ENCODE peak calls at places on chromosome 1, in eight cellular contexts. S is IMR-90, H is K562, W is HCT116, M is SK-N-SH, F is A549, C is GM12878, K is H1. A is an unnamed sample.

GRCh38 chr1:50427086-50427817 is 4.0 kb upstream of the DMRTA2 start:
- DNase-seq in H (no peak), W (no peak), F (no peak), K (no peak), C (no peak), M (peak; percentile 58), S (no peak), A (no peak)

GRCh38 chr1:42736152-42736551 is 3.9 kb downstream of the CLDN19 start:
- DNase-seq in F (peak; percentile 40), M (peak; percentile 62), C (no peak), H (peak; percentile 69), K (no peak), W (no peak), S (no peak), A (peak; percentile 25)

GRCh38 chr1:86156571-86157455 is at the start of gene COL24A1:
- DNase-seq in K (no peak), S (peak; percentile 83), M (peak; percentile 58), W (no peak), H (peak; percentile 14), F (no peak), C (no peak), A (no peak)

GRCh38 chr1:90616395-90616794 is 100.7 kb downstream of the BARHL2 start:
- DNase-seq in M (peak; percentile 8), K (peak; percentile 25), C (no peak), F (no peak), W (peak; percentile 18), S (no peak), H (peak; percentile 72), A (peak; percentile 14)

GRCh38 chr1:218874313-218874712 is 299.4 kb upstream of the LYPLAL1 start:
- DNase-seq in C (no peak), K (no peak), W (no peak), F (no peak), H (no peak), S (peak; percentile 94), M (no peak), A (peak; percentile 39)

GRCh38 chr1:167612986-167613385 is 17.0 kb upstream of the RCSD1 start:
- DNase-seq in S (no peak), W (no peak), H (no peak), F (no peak), C (no peak), M (no peak), K (no peak), A (no peak)

GRCh38 chr1:15849775-15850449 is 2.4 kb downstream of the SPEN start:
- DNase-seq in C (no peak), F (peak; percentile 33), S (peak; percentile 60), H (peak; percentile 92), W (peak; percentile 35), M (peak; percentile 71), K (no peak), A (peak; percentile 65)

GRCh38 chr1:76336951-76337371 is 262.4 kb downstream of the ST6GALNAC3 start:
- DNase-seq in S (peak; percentile 84), H (no peak), K (no peak), W (no peak), M (peak; percentile 78), F (no peak), C (no peak), A (no peak)

GRCh38 chr1:212566522-212567479 is 41.8 kb upstream of the ATF3 start:
- DNase-seq in C (peak; percentile 92), F (peak; percentile 72), H (peak; percentile 61), S (peak; percentile 90), W (peak; percentile 45), K (no peak), M (peak; percentile 71), A (peak; percentile 14)

GRCh38 chr1:8902765-8903164 is 24.3 kb upstream of the ENO1 start:
- DNase-seq in F (no peak), S (peak; percentile 34), M (no peak), C (no peak), W (no peak), H (peak; percentile 23), K (no peak), A (no peak)

GRCh38 chr1:181314959-181315358 is 168.4 kb upstream of the CACNA1E start:
- DNase-seq in F (no peak), W (no peak), K (no peak), C (no peak), S (no peak), H (no peak), M (no peak), A (no peak)

GRCh38 chr1:209567788-209568187 is 15.7 kb upstream of the CAMK1G start:
- DNase-seq in W (no peak), K (no peak), M (no peak), F (no peak), C (no peak), H (no peak), S (peak; percentile 43), A (no peak)

GRCh38 chr1:31627930-31628421 is 10.5 kb downstream of the HCRTR1 start:
- DNase-seq in S (no peak), M (peak; percentile 79), H (no peak), K (no peak), C (no peak), W (no peak), F (no peak), A (no peak)

GRCh38 chr1:94886361-94886760 is 40.5 kb downstream of the CNN3 start:
- DNase-seq in W (no peak), K (no peak), H (no peak), S (no peak), F (no peak), M (no peak), C (no peak), A (no peak)
- TF ChIP-seq RAD21 in W (no peak), K (no peak), H (no peak), S (no peak), F (no peak), M (no peak), C (no peak), A (no peak)

GRCh38 chr1:227790868-227791267 is 24.6 kb upstream of the PRSS38 start:
- DNase-seq in W (no peak), F (no peak), C (no peak), H (no peak), K (no peak), S (no peak), M (no peak), A (no peak)

GRCh38 chr1:227787513-227788278 is 27.8 kb upstream of the PRSS38 start:
- DNase-seq in H (peak; percentile 95), W (peak; percentile 95), F (peak; percentile 89), C (peak; percentile 88), K (peak; percentile 86), M (peak; percentile 95), S (peak; percentile 93), A (peak; percentile 74)

GRCh38 chr1:227788279-227789041 is 27.0 kb upstream of the PRSS38 start:
- DNase-seq in K (peak; percentile 51), H (peak; percentile 77), F (peak; percentile 61), C (no peak), W (peak; percentile 38), M (no peak), S (no peak), A (peak; percentile 29)

GRCh38 chr1:227789881-227790400 is 25.5 kb upstream of the PRSS38 start:
- DNase-seq in K (no peak), F (no peak), S (no peak), W (no peak), C (no peak), M (no peak), H (no peak), A (no peak)

GRCh38 chr1:227789042-227789880 is 26.2 kb upstream of the PRSS38 start:
- DNase-seq in F (no peak), S (peak; percentile 45), W (no peak), C (no peak), H (no peak), K (no peak), M (peak; percentile 66), A (no peak)
- TF ChIP-seq RAD21 in F (no peak), S (no peak), W (no peak), C (no peak), H (no peak), K (no peak), M (no peak), A (no peak)

GRCh38 chr1:160149706-160150105 is 1.7 kb upstream of the ATP1A4 start:
- DNase-seq in M (no peak), S (peak; percentile 29), K (no peak), H (no peak), F (no peak), C (no peak), W (no peak), A (no peak)

GRCh38 chr1:160146107-160146506 is 5.3 kb upstream of the ATP1A4 start:
- DNase-seq in H (no peak), W (no peak), S (no peak), K (no peak), C (no peak), M (no peak), F (no peak), A (no peak)

GRCh38 chr1:160148121-160148520 is 3.3 kb upstream of the ATP1A4 start:
- DNase-seq in S (no peak), M (no peak), W (no peak), F (no peak), C (no peak), K (no peak), H (no peak), A (peak; percentile 89)

GRCh38 chr1:160151303-160151702 is at the start of gene ATP1A4:
- DNase-seq in W (no peak), K (no peak), H (no peak), C (no peak), F (no peak), M (no peak), S (no peak), A (no peak)

DNA sequence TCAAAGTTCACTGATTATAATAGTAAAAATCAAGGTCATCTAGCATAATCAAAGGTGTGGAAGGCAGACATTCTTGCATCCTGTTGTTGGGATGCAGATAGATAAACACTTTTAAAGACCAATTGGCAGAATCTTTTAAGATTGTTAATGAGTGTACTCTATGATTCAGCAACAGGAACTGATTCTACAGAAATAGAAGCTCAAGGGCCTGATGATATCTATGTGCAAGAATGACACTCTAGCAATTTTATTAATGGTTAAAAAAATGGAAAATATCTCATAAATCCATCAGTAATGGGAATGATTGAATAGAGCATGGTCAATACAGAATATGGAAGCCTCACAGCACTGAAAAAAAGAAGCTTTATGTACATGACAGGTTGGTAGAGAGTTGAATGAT is 2.2 kb upstream of the ATP1A4 start:
- DNase-seq in F (no peak), M (no peak), S (peak; percentile 8), K (no peak), H (no peak), C (no peak), W (no peak), A (no peak)
- TF ChIP-seq RAD21 in F (no peak), M (no peak), S (no peak), K (no peak), H (no peak), C (no peak), W (no peak), A (no peak)

DNA sequence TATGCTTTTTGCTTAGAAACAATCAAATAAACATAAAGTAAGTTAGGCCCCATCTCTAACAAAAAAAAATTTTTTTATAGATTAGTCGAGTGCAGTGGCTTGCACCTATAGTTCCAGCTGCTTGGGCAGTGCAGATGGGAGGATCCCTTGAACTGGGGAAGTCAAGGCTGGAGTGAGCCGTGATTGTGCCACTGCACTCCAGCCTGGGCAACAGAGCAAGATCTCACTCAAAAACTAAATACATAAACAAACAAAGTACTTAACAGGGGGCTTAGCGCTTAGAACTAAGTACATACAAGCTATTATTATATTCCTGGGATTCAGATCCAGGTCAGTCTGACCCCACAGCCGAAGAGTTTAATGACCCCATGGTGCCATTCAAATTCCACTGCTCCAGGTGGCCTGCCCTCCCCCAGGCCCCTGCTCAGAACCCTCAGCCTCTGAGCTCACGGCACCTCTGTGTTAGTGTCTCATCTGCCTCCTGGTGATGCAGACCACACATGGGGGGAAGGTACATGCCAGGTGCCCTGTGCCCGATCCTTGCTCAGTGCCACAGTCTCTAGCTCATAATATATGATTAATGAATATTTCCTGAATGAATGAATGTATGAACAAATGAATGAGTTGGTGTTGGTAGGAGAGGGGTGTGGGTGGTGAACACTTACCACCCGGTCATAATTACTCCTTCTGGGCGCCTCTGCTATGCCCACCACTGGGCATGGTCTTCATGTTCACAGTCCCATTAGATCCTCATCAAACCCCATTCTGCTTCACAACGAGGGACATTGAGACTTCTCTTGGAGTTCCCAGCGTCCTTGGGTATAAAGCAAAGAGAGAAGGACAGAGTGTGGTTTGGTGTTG is 14.6 kb downstream of the NCMAP start:
- DNase-seq in K (no peak), S (no peak), W (no peak), M (no peak), C (no peak), F (no peak), H (no peak), A (no peak)
- TF ChIP-seq RAD21 in K (no peak), S (no peak), W (no peak), M (no peak), C (no peak), F (no peak), H (no peak), A (no peak)